ENCODE peak calls at places on chromosomes 6 and 20, in seven cellular contexts. One of them, this sample, is unnamed. For H3K4me1, the result is how much of the 10 kb centered on the place peaks cover.

GRCh38 chr6:37303891-37304503 is 46.1 kb upstream of the TMEM217 start:
- DNase-seq in esophagus squamous epithelium: no peak
- DNase-seq in hepatocyte: peak
- DNase-seq in Peyer's patch: no peak
- DNase-seq in mucosa of descending colon: no peak
- DNase-seq in right lobe of liver: no peak
- DNase-seq in CD8-positive, alpha-beta T cell: no peak
- DNase-seq in this sample: no peak

GRCh38 chr6:16711551-16712249 is 49.6 kb downstream of the ATXN1 start:
- DNase-seq in esophagus squamous epithelium: no peak
- DNase-seq in hepatocyte: peak
- DNase-seq in Peyer's patch: no peak
- DNase-seq in mucosa of descending colon: no peak
- DNase-seq in right lobe of liver: no peak
- DNase-seq in CD8-positive, alpha-beta T cell: no peak
- DNase-seq in this sample: no peak

GRCh38 chr20:24448170-24448569 is 21.3 kb upstream of the SYNDIG1 start:
- DNase-seq in esophagus squamous epithelium: no peak
- DNase-seq in hepatocyte: peak
- DNase-seq in Peyer's patch: no peak
- DNase-seq in mucosa of descending colon: no peak
- DNase-seq in right lobe of liver: no peak
- DNase-seq in CD8-positive, alpha-beta T cell: no peak
- DNase-seq in this sample: no peak

GRCh38 chr6:37438912-37439311 is 5.9 kb downstream of the CMTR1 start:
- DNase-seq in esophagus squamous epithelium: no peak
- DNase-seq in hepatocyte: no peak
- DNase-seq in Peyer's patch: no peak
- DNase-seq in mucosa of descending colon: no peak
- DNase-seq in right lobe of liver: no peak
- DNase-seq in CD8-positive, alpha-beta T cell: no peak
- DNase-seq in this sample: no peak

GRCh38 chr6:158332237-158332636 is 20.0 kb downstream of the TULP4 start:
- DNase-seq in esophagus squamous epithelium: no peak
- DNase-seq in hepatocyte: no peak
- DNase-seq in Peyer's patch: no peak
- DNase-seq in mucosa of descending colon: no peak
- DNase-seq in right lobe of liver: no peak
- DNase-seq in CD8-positive, alpha-beta T cell: no peak
- DNase-seq in this sample: no peak

GRCh38 chr6:22248513-22249308 is 48.1 kb downstream of the PRL start:
- DNase-seq in esophagus squamous epithelium: no peak
- DNase-seq in hepatocyte: peak
- DNase-seq in Peyer's patch: no peak
- DNase-seq in mucosa of descending colon: no peak
- DNase-seq in right lobe of liver: no peak
- DNase-seq in CD8-positive, alpha-beta T cell: no peak
- DNase-seq in this sample: no peak

GRCh38 chr6:26240981-26241770 is 123.8 kb upstream of the BTN3A2 start:
- DNase-seq in esophagus squamous epithelium: no peak
- DNase-seq in hepatocyte: no peak
- DNase-seq in Peyer's patch: no peak
- DNase-seq in mucosa of descending colon: no peak
- DNase-seq in right lobe of liver: peak
- DNase-seq in CD8-positive, alpha-beta T cell: peak
- DNase-seq in this sample: no peak

GRCh38 chr6:152161501-152161900 is 354.0 kb downstream of the ESR1 start:
- DNase-seq in esophagus squamous epithelium: no peak
- DNase-seq in hepatocyte: no peak
- DNase-seq in Peyer's patch: no peak
- DNase-seq in mucosa of descending colon: no peak
- DNase-seq in right lobe of liver: no peak
- DNase-seq in CD8-positive, alpha-beta T cell: no peak
- DNase-seq in this sample: no peak

GRCh38 chr20:51529027-51529749 is 13.3 kb downstream of the NFATC2 start:
- DNase-seq in esophagus squamous epithelium: no peak
- DNase-seq in hepatocyte: peak
- DNase-seq in Peyer's patch: no peak
- DNase-seq in mucosa of descending colon: no peak
- DNase-seq in right lobe of liver: no peak
- DNase-seq in CD8-positive, alpha-beta T cell: no peak
- DNase-seq in this sample: no peak

GRCh38 chr6:22363166-22363965 is 66.5 kb upstream of the PRL start:
- DNase-seq in esophagus squamous epithelium: no peak
- DNase-seq in hepatocyte: no peak
- DNase-seq in Peyer's patch: no peak
- DNase-seq in mucosa of descending colon: no peak
- DNase-seq in right lobe of liver: no peak
- DNase-seq in CD8-positive, alpha-beta T cell: no peak
- DNase-seq in this sample: no peak

GRCh38 chr6:77463308-77463880 is at the start of gene HTR1B:
- DNase-seq in esophagus squamous epithelium: no peak
- DNase-seq in hepatocyte: peak
- DNase-seq in Peyer's patch: no peak
- DNase-seq in mucosa of descending colon: peak
- DNase-seq in right lobe of liver: no peak
- DNase-seq in CD8-positive, alpha-beta T cell: no peak
- DNase-seq in this sample: no peak

GRCh38 chr6:69974193-69974592 is 107.8 kb downstream of the COL19A1 start:
- DNase-seq in esophagus squamous epithelium: no peak
- DNase-seq in hepatocyte: peak
- DNase-seq in Peyer's patch: no peak
- DNase-seq in mucosa of descending colon: no peak
- DNase-seq in right lobe of liver: no peak
- DNase-seq in CD8-positive, alpha-beta T cell: no peak
- DNase-seq in this sample: no peak

GRCh38 chr20:45405566-45406259 is 2.4 kb upstream of the DBNDD2 start:
- DNase-seq in esophagus squamous epithelium: no peak
- DNase-seq in hepatocyte: peak
- DNase-seq in Peyer's patch: peak
- DNase-seq in mucosa of descending colon: peak
- DNase-seq in right lobe of liver: peak
- DNase-seq in CD8-positive, alpha-beta T cell: no peak
- DNase-seq in this sample: no peak

GRCh38 chr20:5729348-5729747 is 20.9 kb upstream of the SHLD1 start:
- DNase-seq in esophagus squamous epithelium: no peak
- DNase-seq in hepatocyte: no peak
- DNase-seq in Peyer's patch: no peak
- DNase-seq in mucosa of descending colon: no peak
- DNase-seq in right lobe of liver: no peak
- DNase-seq in CD8-positive, alpha-beta T cell: no peak
- DNase-seq in this sample: no peak

GRCh38 chr6:35610830-35611229 is 77.9 kb downstream of the FKBP5 start:
- DNase-seq in esophagus squamous epithelium: no peak
- DNase-seq in hepatocyte: peak
- DNase-seq in Peyer's patch: no peak
- DNase-seq in mucosa of descending colon: no peak
- DNase-seq in right lobe of liver: no peak
- DNase-seq in CD8-positive, alpha-beta T cell: no peak
- DNase-seq in this sample: no peak

GRCh38 chr20:37575884-37576283 is 48.2 kb upstream of the BLCAP start:
- DNase-seq in esophagus squamous epithelium: no peak
- DNase-seq in hepatocyte: no peak
- DNase-seq in Peyer's patch: no peak
- DNase-seq in mucosa of descending colon: no peak
- DNase-seq in right lobe of liver: no peak
- DNase-seq in CD8-positive, alpha-beta T cell: no peak
- DNase-seq in this sample: no peak

GRCh38 chr20:62301773-62302340 is 940 bp upstream of the ADRM1 start:
- DNase-seq in esophagus squamous epithelium: peak
- DNase-seq in hepatocyte: peak
- DNase-seq in Peyer's patch: peak
- DNase-seq in mucosa of descending colon: peak
- DNase-seq in right lobe of liver: peak
- DNase-seq in CD8-positive, alpha-beta T cell: peak
- DNase-seq in this sample: peak

GRCh38 chr20:14860410-14860814 is 523.0 kb upstream of the FLRT3 start:
- DNase-seq in esophagus squamous epithelium: no peak
- DNase-seq in hepatocyte: peak
- DNase-seq in Peyer's patch: no peak
- DNase-seq in mucosa of descending colon: no peak
- DNase-seq in right lobe of liver: no peak
- DNase-seq in CD8-positive, alpha-beta T cell: no peak
- DNase-seq in this sample: no peak

GRCh38 chr20:46302119-46302518 is 6.2 kb downstream of the CDH22 start:
- DNase-seq in esophagus squamous epithelium: no peak
- DNase-seq in hepatocyte: no peak
- DNase-seq in Peyer's patch: no peak
- DNase-seq in mucosa of descending colon: no peak
- DNase-seq in right lobe of liver: no peak
- DNase-seq in CD8-positive, alpha-beta T cell: no peak
- DNase-seq in this sample: no peak

GRCh38 chr6:18171861-18172260 is 16.6 kb downstream of the KDM1B start:
- DNase-seq in esophagus squamous epithelium: no peak
- DNase-seq in hepatocyte: no peak
- DNase-seq in Peyer's patch: no peak
- DNase-seq in mucosa of descending colon: no peak
- DNase-seq in right lobe of liver: no peak
- DNase-seq in CD8-positive, alpha-beta T cell: no peak
- DNase-seq in this sample: no peak

GRCh38 chr20:53157443-53158408 is 185.6 kb downstream of the TSHZ2 start:
- DNase-seq in esophagus squamous epithelium: no peak
- DNase-seq in hepatocyte: peak
- DNase-seq in Peyer's patch: peak
- DNase-seq in mucosa of descending colon: peak
- DNase-seq in right lobe of liver: peak
- DNase-seq in CD8-positive, alpha-beta T cell: peak
- DNase-seq in this sample: no peak

GRCh38 chr6:134145786-134146185 is 93.4 kb upstream of the SLC2A12 start:
- DNase-seq in esophagus squamous epithelium: no peak
- DNase-seq in hepatocyte: no peak
- DNase-seq in Peyer's patch: no peak
- DNase-seq in mucosa of descending colon: no peak
- DNase-seq in right lobe of liver: no peak
- DNase-seq in CD8-positive, alpha-beta T cell: no peak
- DNase-seq in this sample: no peak

DNA sequence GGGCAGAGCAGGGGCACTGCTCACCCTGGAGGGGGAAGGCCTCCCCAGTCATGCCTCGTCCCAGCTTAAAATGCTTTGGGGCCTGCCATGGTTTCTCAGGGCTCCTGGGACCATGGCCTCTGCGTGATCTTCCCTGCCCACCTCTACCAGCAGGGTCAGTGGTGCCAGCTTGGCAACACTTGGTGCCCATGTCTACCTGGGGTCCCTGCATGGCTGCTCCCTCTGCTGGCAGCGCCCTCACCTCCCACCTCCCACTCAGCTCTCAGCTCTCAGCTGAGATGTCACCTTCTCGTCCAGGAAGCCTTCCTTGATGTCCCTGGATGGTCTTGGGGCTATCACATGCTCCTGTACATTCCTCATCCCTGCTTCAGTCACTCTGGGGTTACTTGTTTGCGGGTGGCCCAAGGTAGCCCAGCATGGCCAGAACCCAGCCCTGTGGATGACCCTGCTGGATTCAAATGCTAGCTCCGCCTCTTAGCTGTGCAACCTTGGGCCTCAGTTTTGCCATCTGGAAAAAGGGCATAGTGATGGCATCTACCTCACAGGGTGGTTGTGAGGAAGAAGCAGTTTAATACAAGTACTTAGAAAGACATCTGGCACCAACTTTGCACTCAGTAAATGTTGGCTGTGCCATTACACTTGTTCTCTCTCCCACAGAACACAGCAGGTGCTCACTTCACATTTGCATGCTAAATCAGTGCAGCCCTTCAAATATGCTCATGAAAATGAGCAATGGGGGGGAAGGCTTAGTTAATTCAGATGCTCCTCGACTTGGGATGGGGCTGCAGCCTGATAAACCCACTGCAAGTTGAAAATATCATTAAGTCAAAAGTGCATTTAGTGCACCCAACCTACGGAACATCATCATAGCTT is 53.5 kb upstream of the PTPN1 start:
- DNase-seq in esophagus squamous epithelium: no peak
- DNase-seq in hepatocyte: no peak
- DNase-seq in Peyer's patch: no peak
- DNase-seq in mucosa of descending colon: no peak
- DNase-seq in right lobe of liver: no peak
- DNase-seq in CD8-positive, alpha-beta T cell: no peak
- DNase-seq in this sample: no peak
- TF ChIP-seq CTCF in esophagus squamous epithelium: no peak
- TF ChIP-seq CTCF in hepatocyte: peak
- TF ChIP-seq CTCF in Peyer's patch: no peak
- TF ChIP-seq CTCF in mucosa of descending colon: no peak
- TF ChIP-seq CTCF in right lobe of liver: no peak
- TF ChIP-seq CTCF in CD8-positive, alpha-beta T cell: no peak
- TF ChIP-seq CTCF in this sample: no peak

DNA sequence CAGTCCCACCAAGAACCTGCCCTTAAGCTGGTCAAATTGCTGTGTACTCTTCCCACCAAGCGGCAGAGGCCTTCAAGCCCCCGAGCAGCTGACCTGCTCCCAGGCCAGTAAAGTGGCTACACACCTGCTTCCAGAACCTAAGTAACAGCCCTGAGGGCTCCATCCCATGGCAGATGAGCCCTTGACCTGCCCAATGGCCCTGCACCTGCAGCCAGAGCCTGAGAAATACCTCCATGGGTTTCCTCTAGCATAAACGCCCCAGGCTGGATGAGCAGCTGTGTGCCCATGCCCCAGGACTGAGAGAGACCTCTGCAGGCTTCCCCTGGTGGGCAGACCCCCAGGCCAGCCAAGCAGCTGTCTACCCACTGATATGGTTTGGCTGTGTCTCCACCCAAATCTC is 123.0 kb upstream of the LAMA2 start:
- DNase-seq in esophagus squamous epithelium: no peak
- DNase-seq in hepatocyte: no peak
- DNase-seq in Peyer's patch: no peak
- DNase-seq in mucosa of descending colon: no peak
- DNase-seq in right lobe of liver: no peak
- DNase-seq in CD8-positive, alpha-beta T cell: no peak
- DNase-seq in this sample: no peak
- H3K4me3 ChIP-seq in esophagus squamous epithelium: no peak
- H3K4me3 ChIP-seq in hepatocyte: no peak
- H3K4me3 ChIP-seq in Peyer's patch: no peak
- H3K4me3 ChIP-seq in mucosa of descending colon: no peak
- H3K4me3 ChIP-seq in right lobe of liver: no peak
- H3K4me3 ChIP-seq in CD8-positive, alpha-beta T cell: no peak
- H3K4me3 ChIP-seq in this sample: no peak

GRCh38 chr6:27290065-27290849 is 21.8 kb downstream of the POM121L2 start:
- DNase-seq in esophagus squamous epithelium: no peak
- DNase-seq in hepatocyte: peak
- DNase-seq in Peyer's patch: no peak
- DNase-seq in mucosa of descending colon: no peak
- DNase-seq in right lobe of liver: no peak
- DNase-seq in CD8-positive, alpha-beta T cell: no peak
- DNase-seq in this sample: no peak
- H3K4me1 ChIP-seq in esophagus squamous epithelium: under half
- H3K4me1 ChIP-seq in hepatocyte: under half
- H3K4me1 ChIP-seq in Peyer's patch: under half
- H3K4me1 ChIP-seq in mucosa of descending colon: under half
- H3K4me1 ChIP-seq in right lobe of liver: under half
- H3K4me1 ChIP-seq in CD8-positive, alpha-beta T cell: under half
- H3K4me1 ChIP-seq in this sample: under half

DNA sequence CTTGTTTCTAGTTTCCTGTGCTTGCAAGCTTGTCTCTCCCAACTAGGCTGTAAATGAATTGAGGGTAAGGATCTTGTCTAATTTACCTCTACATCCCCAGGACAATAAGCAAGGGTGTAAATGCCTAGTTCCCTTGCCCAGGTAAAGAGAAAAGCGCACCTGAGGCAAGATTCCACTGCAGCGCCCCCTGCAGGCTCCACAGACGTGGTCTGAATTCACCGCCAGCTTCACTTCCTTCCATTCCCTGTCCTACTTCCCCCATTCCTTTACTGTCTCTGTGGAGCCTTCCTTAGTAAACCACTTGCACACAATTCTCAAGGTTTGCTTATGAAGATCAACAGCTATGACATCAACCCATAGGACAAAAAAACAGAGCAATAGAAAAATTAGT is 42.3 kb downstream of the ANKEF1 start:
- DNase-seq in esophagus squamous epithelium: no peak
- DNase-seq in hepatocyte: peak
- DNase-seq in Peyer's patch: no peak
- DNase-seq in mucosa of descending colon: no peak
- DNase-seq in right lobe of liver: no peak
- DNase-seq in CD8-positive, alpha-beta T cell: no peak
- DNase-seq in this sample: no peak
- TF ChIP-seq CTCF in esophagus squamous epithelium: no peak
- TF ChIP-seq CTCF in hepatocyte: peak
- TF ChIP-seq CTCF in Peyer's patch: peak
- TF ChIP-seq CTCF in mucosa of descending colon: no peak
- TF ChIP-seq CTCF in right lobe of liver: peak
- TF ChIP-seq CTCF in CD8-positive, alpha-beta T cell: no peak
- TF ChIP-seq CTCF in this sample: no peak

This sample was measured in thoracic aorta.